ENCODE peak calls at places on chromosomes 11 and 22, in ten cellular contexts. B is fibroblast of mammary gland, E is lower lobe of right lung, R is cardiac muscle cell, T is brain microvascular endothelial cell, Z is tibial artery, I is pancreas, Q is heart right ventricle, A is AG04449, F is sigmoid colon. M is an unnamed sample.

GRCh38 chr22:25282671-25283561 is 63.5 kb downstream of the CRYBB2 start:
- DNase-seq in B (no peak), E (no peak), R (peak), T (no peak), Z (no peak), I (no peak), Q (no peak), A (no peak), F (no peak), M (peak)

GRCh38 chr11:60813324-60813723 is 28.2 kb downstream of the MS4A10 start:
- DNase-seq in B (no peak), E (no peak), R (no peak), T (no peak), Z (no peak), I (no peak), Q (no peak), A (no peak), F (no peak), M (no peak)

GRCh38 chr11:117199061-117199915 is at the start of gene TAGLN:
- DNase-seq in B (peak), E (peak), R (peak), T (peak), Z (peak), I (no peak), Q (peak), A (peak), F (peak), M (no peak)

GRCh38 chr11:46422588-46422987 is 31.0 kb upstream of the CHRM4 start:
- DNase-seq in B (no peak), E (no peak), R (no peak), T (no peak), Z (peak), I (no peak), Q (no peak), A (no peak), F (no peak), M (no peak)

GRCh38 chr11:9633674-9634073 is 30.2 kb upstream of the SWAP70 start:
- DNase-seq in B (no peak), E (no peak), R (no peak), T (no peak), Z (no peak), I (no peak), Q (no peak), A (no peak), F (no peak), M (no peak)

GRCh38 chr11:26331911-26332571 is at the start of gene ANO3:
- DNase-seq in B (peak), E (peak), R (peak), T (peak), Z (peak), I (peak), Q (peak), A (peak), F (peak), M (peak)

GRCh38 chr11:65468874-65469333 is 29.9 kb upstream of the MALAT1 start:
- DNase-seq in B (peak), E (peak), R (peak), T (no peak), Z (no peak), I (peak), Q (peak), A (no peak), F (peak), M (peak)

GRCh38 chr11:11757871-11758270 is 83.9 kb upstream of the USP47 start:
- DNase-seq in B (peak), E (no peak), R (no peak), T (no peak), Z (no peak), I (no peak), Q (no peak), A (no peak), F (no peak), M (no peak)

GRCh38 chr11:94417386-94417987 is 16.3 kb upstream of the GPR83 start:
- DNase-seq in B (peak), E (no peak), R (peak), T (peak), Z (no peak), I (no peak), Q (no peak), A (peak), F (no peak), M (no peak)

GRCh38 chr22:22785316-22786065 is 102.1 kb upstream of the IGLL5 start:
- DNase-seq in B (no peak), E (no peak), R (no peak), T (no peak), Z (no peak), I (no peak), Q (no peak), A (no peak), F (no peak), M (no peak)

GRCh38 chr11:96324912-96325311 is 18.1 kb downstream of the MAML2 start:
- DNase-seq in B (peak), E (no peak), R (no peak), T (peak), Z (no peak), I (no peak), Q (no peak), A (peak), F (no peak), M (no peak)

GRCh38 chr11:47850337-47850736 is 2.2 kb upstream of the NUP160 start:
- DNase-seq in B (no peak), E (no peak), R (no peak), T (no peak), Z (no peak), I (no peak), Q (no peak), A (no peak), F (no peak), M (no peak)

GRCh38 chr11:28400236-28401100 is 292.3 kb downstream of the METTL15 start:
- DNase-seq in B (peak), E (no peak), R (no peak), T (peak), Z (no peak), I (no peak), Q (no peak), A (no peak), F (no peak), M (no peak)

GRCh38 chr11:10498426-10499250 is 42.3 kb downstream of the RNF141 start:
- DNase-seq in B (no peak), E (no peak), R (no peak), T (no peak), Z (peak), I (no peak), Q (no peak), A (no peak), F (no peak), M (no peak)

GRCh38 chr22:22878801-22879674 is 8.6 kb upstream of the IGLL5 start:
- DNase-seq in B (no peak), E (no peak), R (no peak), T (no peak), Z (no peak), I (no peak), Q (no peak), A (no peak), F (no peak), M (no peak)

GRCh38 chr22:25453557-25453956 is 110.9 kb upstream of the GRK3 start:
- DNase-seq in B (no peak), E (no peak), R (no peak), T (no peak), Z (no peak), I (no peak), Q (no peak), A (no peak), F (no peak), M (no peak)

GRCh38 chr11:10087621-10088225 is 206.3 kb downstream of the SBF2 start:
- DNase-seq in B (no peak), E (no peak), R (no peak), T (no peak), Z (no peak), I (no peak), Q (no peak), A (no peak), F (no peak), M (no peak)

GRCh38 chr11:19200410-19201201 is 1.2 kb downstream of the CSRP3 start:
- DNase-seq in B (peak), E (no peak), R (no peak), T (no peak), Z (no peak), I (no peak), Q (no peak), A (peak), F (no peak), M (no peak)

GRCh38 chr22:49007013-49007653 is 820.5 kb downstream of the BRD1 start:
- DNase-seq in B (no peak), E (no peak), R (no peak), T (no peak), Z (peak), I (no peak), Q (no peak), A (no peak), F (no peak), M (no peak)

GRCh38 chr22:23841292-23841691 is 2.5 kb upstream of the DERL3 start:
- DNase-seq in B (no peak), E (no peak), R (no peak), T (no peak), Z (no peak), I (no peak), Q (no peak), A (no peak), F (no peak), M (no peak)

GRCh38 chr11:96026310-96026709 is 102.4 kb upstream of the MTMR2 start:
- DNase-seq in B (no peak), E (no peak), R (no peak), T (no peak), Z (no peak), I (no peak), Q (no peak), A (no peak), F (no peak), M (no peak)

GRCh38 chr11:11998091-11998781 is 10.2 kb downstream of the DKK3 start:
- DNase-seq in B (peak), E (no peak), R (no peak), T (peak), Z (no peak), I (no peak), Q (no peak), A (peak), F (no peak), M (no peak)

GRCh38 chr22:50601669-50602337 is 1.2 kb downstream of the MAPK8IP2 start:
- DNase-seq in B (no peak), E (no peak), R (no peak), T (no peak), Z (no peak), I (no peak), Q (no peak), A (no peak), F (peak), M (no peak)

DNA sequence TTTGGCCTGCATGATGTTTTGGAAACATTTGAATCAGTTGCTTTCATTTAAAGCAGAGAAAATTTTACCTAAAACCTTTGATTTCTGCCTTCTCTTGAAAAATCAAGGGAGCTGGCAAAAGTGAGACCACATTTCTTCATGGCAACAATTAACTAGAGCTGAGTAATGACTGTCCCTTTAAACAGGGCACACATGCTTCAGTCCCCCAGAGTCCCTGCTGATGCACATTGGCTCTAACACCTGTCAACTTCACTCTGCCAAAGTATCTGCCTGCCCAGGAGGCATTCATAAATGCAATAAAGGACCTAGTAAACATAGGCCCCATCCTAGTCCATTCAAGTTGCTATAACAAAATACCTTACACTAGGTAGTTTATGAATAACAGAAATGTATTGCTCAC is 87.1 kb upstream of the LDLRAD3 start:
- DNase-seq in B (no peak), E (no peak), R (no peak), T (no peak), Z (no peak), I (no peak), Q (no peak), A (no peak), F (no peak), M (no peak)
- TF ChIP-seq CTCF in B (no peak), E (no peak), R (no peak), T (no peak), Z (no peak), I (no peak), Q (no peak), A (no peak), F (no peak), M (no peak)

GRCh38 chr11:13931356-13931755 is 31.2 kb upstream of the SPON1 start:
- DNase-seq in B (no peak), E (no peak), R (no peak), T (no peak), Z (no peak), I (no peak), Q (no peak), A (no peak), F (no peak), M (no peak)

GRCh38 chr11:13927496-13927895 is 35.0 kb upstream of the SPON1 start:
- DNase-seq in B (no peak), E (no peak), R (no peak), T (no peak), Z (no peak), I (no peak), Q (no peak), A (no peak), F (no peak), M (no peak)

GRCh38 chr11:13929551-13929950 is 33.0 kb upstream of the SPON1 start:
- DNase-seq in B (no peak), E (no peak), R (peak), T (no peak), Z (no peak), I (no peak), Q (no peak), A (no peak), F (no peak), M (no peak)

GRCh38 chr11:13924801-13925327 is 37.7 kb upstream of the SPON1 start:
- DNase-seq in B (no peak), E (no peak), R (no peak), T (no peak), Z (no peak), I (no peak), Q (no peak), A (no peak), F (no peak), M (no peak)

DNA sequence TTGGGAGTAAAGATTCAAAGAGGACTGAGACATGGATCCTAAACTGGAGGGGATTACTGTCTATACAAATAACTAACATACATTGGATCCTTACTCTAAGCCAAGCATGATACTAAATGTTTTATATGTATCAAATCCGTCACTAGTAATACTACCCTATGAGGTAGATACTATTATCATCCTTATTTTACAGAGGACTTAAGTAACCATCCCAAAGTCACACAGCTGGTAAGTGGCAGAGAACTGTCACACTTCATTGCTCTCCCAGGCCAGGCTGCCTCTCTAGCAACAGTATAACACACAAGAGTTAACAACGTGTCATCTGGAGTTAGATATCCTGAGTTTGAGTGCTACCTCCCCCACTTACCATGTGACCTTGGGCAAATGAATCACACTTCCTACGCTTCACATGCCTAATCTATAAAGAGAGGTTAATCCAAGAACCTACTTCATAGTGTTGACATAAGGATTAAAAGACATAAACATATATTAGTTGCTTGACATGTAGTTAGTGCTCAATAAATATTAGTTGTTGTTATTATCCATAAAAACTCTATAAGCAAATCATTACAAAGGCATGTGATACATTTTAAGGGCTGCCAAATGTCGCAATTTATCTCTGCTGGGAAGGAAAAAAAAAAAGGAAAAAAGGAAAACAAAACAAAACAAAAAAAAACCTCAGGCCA is 33.8 kb upstream of the SPON1 start:
- DNase-seq in B (peak), E (no peak), R (no peak), T (peak), Z (no peak), I (no peak), Q (no peak), A (no peak), F (no peak), M (no peak)
- H3K4me3 ChIP-seq in B (no peak), E (no peak), R (no peak), T (no peak), Z (no peak), I (no peak), Q (no peak), A (no peak), F (no peak), M (no peak)

DNA sequence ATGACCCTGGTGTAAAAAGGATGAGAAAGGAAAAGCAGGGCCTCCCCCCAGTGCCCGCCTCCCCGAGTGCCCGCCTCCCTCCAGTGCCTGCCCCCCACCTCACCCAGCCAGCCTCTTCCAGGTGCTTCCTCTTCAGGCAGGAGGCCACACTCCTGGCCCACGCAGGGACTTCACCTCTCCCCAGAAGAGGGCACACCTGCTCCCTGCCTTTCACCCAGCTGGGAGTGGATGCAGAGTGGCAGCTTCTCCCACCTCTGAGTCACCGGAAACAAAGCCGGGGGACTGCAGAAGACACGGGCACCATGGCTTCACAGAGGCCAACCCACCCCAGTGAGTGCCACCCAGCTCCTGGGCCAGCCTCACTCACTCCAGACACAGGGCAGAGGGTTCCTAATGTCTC is 16.1 kb downstream of the CPT1A start:
- DNase-seq in B (no peak), E (no peak), R (peak), T (no peak), Z (no peak), I (peak), Q (no peak), A (no peak), F (no peak), M (no peak)
- TF ChIP-seq CTCF in B (no peak), E (peak), R (no peak), T (peak), Z (no peak), I (no peak), Q (peak), A (no peak), F (no peak), M (peak)

DNA sequence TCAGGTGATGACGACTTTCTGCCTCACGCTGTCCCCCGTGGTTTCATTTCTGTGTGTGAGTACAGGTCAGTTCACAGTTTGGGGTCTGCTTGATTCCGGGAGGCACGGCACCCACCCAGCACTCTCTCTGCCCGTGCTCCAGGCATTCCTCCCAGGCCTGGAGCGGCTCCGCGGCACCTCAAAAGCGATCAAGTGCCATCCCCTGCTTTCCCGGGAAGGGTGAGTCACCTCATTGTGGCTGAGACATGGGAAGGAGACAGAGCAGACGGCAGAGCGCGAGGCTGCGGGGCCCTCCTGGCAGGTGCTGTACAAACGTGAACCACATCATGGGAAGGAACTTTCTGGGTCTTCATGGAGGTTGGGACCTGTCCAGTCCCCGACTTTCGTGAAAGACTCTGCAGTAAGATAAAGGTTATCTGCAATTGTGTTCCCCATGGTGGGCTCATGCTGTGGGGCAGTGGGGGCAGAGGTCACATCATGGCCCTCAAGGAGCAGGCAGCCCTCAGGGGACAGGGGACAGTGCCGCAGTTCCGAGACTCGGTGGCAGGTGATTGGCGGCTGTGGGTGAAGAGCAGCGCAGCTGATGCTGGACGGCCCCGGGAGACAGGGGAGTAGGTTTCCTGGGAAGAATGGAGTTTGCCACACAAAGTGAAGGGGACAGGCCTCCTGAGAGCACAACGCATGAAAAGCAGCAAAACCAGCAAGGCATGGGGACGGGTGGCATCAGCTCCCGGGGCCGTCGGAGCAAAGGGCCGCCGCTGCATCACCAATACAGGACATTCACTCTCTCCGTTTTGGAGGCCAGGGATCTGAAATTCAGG is 65.3 kb downstream of the CELSR1 start:
- DNase-seq in B (no peak), E (no peak), R (no peak), T (no peak), Z (no peak), I (no peak), Q (no peak), A (no peak), F (no peak), M (no peak)
- H3K4me3 ChIP-seq in B (no peak), E (no peak), R (no peak), T (no peak), Z (no peak), I (no peak), Q (no peak), A (no peak), F (no peak), M (no peak)

GRCh38 chr22:38881464-38881871 is 9.5 kb upstream of the CBX6 start:
- DNase-seq in B (peak), E (no peak), R (peak), T (no peak), Z (peak), I (no peak), Q (no peak), A (peak), F (peak), M (no peak)
- TF ChIP-seq CTCF in B (no peak), E (no peak), R (peak), T (no peak), Z (no peak), I (no peak), Q (no peak), A (no peak), F (no peak), M (no peak)

GRCh38 chr11:44936527-44936926 is 14.2 kb downstream of the TP53I11 start:
- DNase-seq in B (peak), E (peak), R (peak), T (peak), Z (peak), I (peak), Q (peak), A (peak), F (peak), M (peak)

GRCh38 chr11:44931466-44931865 is 19.2 kb downstream of the TP53I11 start:
- DNase-seq in B (no peak), E (no peak), R (no peak), T (no peak), Z (no peak), I (no peak), Q (no peak), A (no peak), F (no peak), M (no peak)

GRCh38 chr11:44934735-44935250 is 15.9 kb downstream of the TP53I11 start:
- DNase-seq in B (no peak), E (no peak), R (no peak), T (no peak), Z (no peak), I (no peak), Q (no peak), A (no peak), F (no peak), M (no peak)

GRCh38 chr11:44936951-44937543 is 13.6 kb downstream of the TP53I11 start:
- DNase-seq in B (no peak), E (no peak), R (no peak), T (no peak), Z (no peak), I (no peak), Q (no peak), A (no peak), F (no peak), M (no peak)

GRCh38 chr11:44934110-44934509 is 16.6 kb downstream of the TP53I11 start:
- DNase-seq in B (no peak), E (no peak), R (no peak), T (no peak), Z (no peak), I (no peak), Q (no peak), A (no peak), F (no peak), M (no peak)
- H3K4me3 ChIP-seq in B (no peak), E (no peak), R (no peak), T (no peak), Z (no peak), I (no peak), Q (no peak), A (no peak), F (no peak), M (no peak)

GRCh38 chr11:406796-407650 is 7.8 kb downstream of the SIGIRR start:
- DNase-seq in B (peak), E (peak), R (peak), T (peak), Z (peak), I (peak), Q (peak), A (no peak), F (peak), M (peak)
- TF ChIP-seq CTCF in B (no peak), E (no peak), R (peak), T (no peak), Z (no peak), I (no peak), Q (peak), A (no peak), F (peak), M (peak)

M was measured in GM06990.